ENCODE peak calls at places on chromosomes 12 and 14, in four cellular contexts. T is HEK293T, G is HepG2, H is GM12878. S is an unnamed sample.

GRCh38 chr12:107480836-107481608 is 204.6 kb upstream of the PWP1 start:
- DNase-seq in G (no peak), T (no peak), H (no peak), S (no peak)

GRCh38 chr12:99736760-99737159 is 89.2 kb downstream of the GARIN6 start:
- DNase-seq in H (no peak), T (no peak), G (no peak), S (no peak)

GRCh38 chr14:54722791-54723432 is 156.0 kb downstream of the SAMD4A start:
- DNase-seq in H (no peak), T (peak; percentile 37), G (peak; percentile 28), S (no peak)

GRCh38 chr14:85217412-85217811 is 312.5 kb upstream of the FLRT2 start:
- DNase-seq in T (no peak), G (no peak), H (no peak), S (no peak)

GRCh38 chr12:119714614-119715267 is 46.8 kb downstream of the PRKAB1 start:
- DNase-seq in G (no peak), H (no peak), T (no peak), S (no peak)

GRCh38 chr14:77529213-77529612 is 30.6 kb upstream of the ISM2 start:
- DNase-seq in G (no peak), T (no peak), H (no peak), S (no peak)

GRCh38 chr12:93699271-93700141 is 22.3 kb downstream of the CRADD start:
- DNase-seq in G (peak; percentile 71), H (no peak), T (no peak), S (no peak)

GRCh38 chr12:121989266-121989950 is 32.3 kb upstream of the BCL7A start:
- DNase-seq in H (no peak), T (peak; percentile 63), G (no peak), S (no peak)

GRCh38 chr12:106329231-106329985 is 26.9 kb downstream of the TCP11L2 start:
- DNase-seq in H (no peak), G (no peak), T (no peak), S (no peak)

GRCh38 chr12:59431266-59431665 is 164.6 kb upstream of the SLC16A7 start:
- DNase-seq in T (no peak), G (no peak), H (no peak), S (no peak)

GRCh38 chr12:124422570-124423523 is 128.0 kb downstream of the RFLNA start:
- DNase-seq in G (peak; percentile 58), H (no peak), T (no peak), S (peak; percentile 90)

GRCh38 chr14:45810152-45810872 is 557.3 kb upstream of the MIS18BP1 start:
- DNase-seq in T (peak; percentile 6), G (no peak), H (peak; percentile 21), S (no peak)

GRCh38 chr12:106300761-106301160 is 1.8 kb upstream of the TCP11L2 start:
- DNase-seq in T (no peak), G (peak; percentile 46), H (no peak), S (peak; percentile 35)

GRCh38 chr12:27969011-27969900 is 3.3 kb downstream of the PTHLH start:
- DNase-seq in G (no peak), H (no peak), T (peak; percentile 27), S (no peak)

GRCh38 chr12:26152507-26153102 is 27.8 kb upstream of the BHLHE41 start:
- DNase-seq in T (no peak), G (no peak), H (no peak), S (no peak)

GRCh38 chr12:946212-946611 is 3.3 kb downstream of the RAD52 start:
- DNase-seq in G (no peak), T (no peak), H (peak; percentile 15), S (no peak)

GRCh38 chr12:56258068-56258819 is at the start of gene ANKRD52:
- DNase-seq in G (peak; percentile 26), T (peak; percentile 91), H (no peak), S (peak; percentile 93)

GRCh38 chr12:56255671-56256070 is 2.5 kb downstream of the ANKRD52 start:
- DNase-seq in G (no peak), H (no peak), T (no peak), S (no peak)

GRCh38 chr12:56257071-56257470 is 1.1 kb downstream of the ANKRD52 start:
- DNase-seq in T (no peak), G (no peak), H (no peak), S (no peak)

GRCh38 chr12:56257491-56258067 is 605 bp downstream of the ANKRD52 start:
- DNase-seq in H (no peak), T (peak; percentile 75), G (peak; percentile 36), S (peak; percentile 60)

DNA sequence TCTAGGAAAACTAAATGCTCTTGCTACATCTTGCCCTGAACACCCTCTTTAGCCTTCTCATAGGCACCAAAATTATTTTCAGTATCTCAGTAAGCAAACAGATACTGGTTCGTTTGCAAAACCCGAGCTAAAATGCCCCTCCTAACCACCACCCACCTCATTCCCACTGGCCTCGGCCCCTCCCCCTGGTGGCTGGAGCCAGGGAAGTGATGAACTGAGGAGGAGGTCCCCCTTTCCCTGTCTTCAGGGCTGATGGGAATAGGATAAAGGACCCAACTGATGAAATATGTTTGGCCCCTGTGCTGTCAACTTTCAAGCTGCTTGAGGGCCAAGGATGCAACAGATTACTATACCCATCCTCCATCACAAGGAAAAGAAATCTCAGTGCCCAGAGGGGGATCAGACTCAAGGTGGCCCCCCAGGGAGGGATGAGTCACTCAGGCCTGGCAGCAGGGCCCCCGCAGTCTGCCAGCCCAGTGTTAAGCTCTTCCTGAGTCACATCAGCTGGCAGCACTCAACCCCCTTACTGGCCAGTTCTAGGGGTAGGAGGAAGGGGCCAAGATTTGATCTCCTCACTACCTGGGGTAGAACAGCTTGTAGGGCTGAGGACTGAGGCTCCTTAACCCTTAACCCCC is 1.7 kb downstream of the ANKRD52 start:
- DNase-seq in G (no peak), T (no peak), H (no peak), S (no peak)
- TF ChIP-seq FOXK2 in G (no peak), T (no peak), H (no peak), S (no peak)

DNA sequence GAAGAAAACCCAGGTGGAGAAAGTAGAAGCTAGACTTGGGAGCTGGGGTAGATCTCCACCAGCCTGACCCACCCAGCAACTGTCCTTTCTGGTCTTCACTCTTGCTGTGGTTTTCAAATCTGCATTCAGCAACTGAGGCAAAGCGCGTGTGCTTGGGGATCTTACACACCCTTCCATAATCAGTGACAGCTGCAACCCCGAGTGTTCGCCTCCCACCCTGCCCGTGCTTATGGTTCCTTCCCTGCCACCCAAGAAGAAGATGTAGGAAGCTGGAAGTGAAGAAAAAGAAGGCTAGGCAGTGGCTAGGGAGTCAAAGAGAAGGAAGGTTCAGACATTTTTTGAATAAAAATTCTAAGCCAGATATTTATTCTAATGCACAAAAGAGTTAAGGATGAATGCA is 162.6 kb upstream of the CCND2 start:
- DNase-seq in G (no peak), T (no peak), H (no peak), S (no peak)
- TF ChIP-seq FOXK2 in G (no peak), T (no peak), H (no peak), S (no peak)

GRCh38 chr14:99980299-99980698 is 84.9 kb upstream of the EVL start:
- DNase-seq in H (no peak), T (no peak), G (no peak), S (no peak)
- TF ChIP-seq FOXK2 in H (no peak), T (no peak), G (no peak), S (no peak)

DNA sequence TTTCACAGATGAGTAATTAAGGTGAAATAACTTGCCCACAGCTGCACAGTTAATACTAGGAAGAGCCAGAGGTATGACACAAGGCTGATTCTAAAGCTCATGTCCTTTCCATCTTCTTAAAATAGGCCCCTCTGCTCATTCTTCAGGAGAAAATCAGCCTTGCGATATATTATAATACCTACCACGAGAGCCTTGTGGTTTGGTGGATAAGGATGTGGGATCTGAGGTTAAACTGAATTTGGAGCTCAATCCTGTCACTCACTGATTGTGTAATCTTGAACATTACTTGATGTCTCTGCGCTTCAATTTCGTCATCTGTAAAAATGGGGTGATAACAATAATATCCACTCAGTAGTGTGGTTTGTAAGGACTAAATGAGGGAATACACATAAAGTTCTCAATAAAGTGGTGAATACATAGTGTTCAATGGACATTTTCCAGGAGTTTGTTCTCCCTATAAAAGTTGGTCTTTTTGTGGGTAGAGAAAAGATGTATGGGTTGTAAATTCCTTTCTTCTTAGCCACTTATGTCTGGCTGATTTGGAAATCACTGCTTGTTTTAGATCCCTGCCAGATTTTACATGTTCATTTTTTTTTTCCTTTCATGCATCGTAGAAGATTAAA is 25.1 kb upstream of the ATP2B1 start:
- DNase-seq in H (no peak), T (no peak), G (no peak), S (no peak)
- TF ChIP-seq FOXK2 in H (no peak), T (no peak), G (no peak), S (no peak)

DNA sequence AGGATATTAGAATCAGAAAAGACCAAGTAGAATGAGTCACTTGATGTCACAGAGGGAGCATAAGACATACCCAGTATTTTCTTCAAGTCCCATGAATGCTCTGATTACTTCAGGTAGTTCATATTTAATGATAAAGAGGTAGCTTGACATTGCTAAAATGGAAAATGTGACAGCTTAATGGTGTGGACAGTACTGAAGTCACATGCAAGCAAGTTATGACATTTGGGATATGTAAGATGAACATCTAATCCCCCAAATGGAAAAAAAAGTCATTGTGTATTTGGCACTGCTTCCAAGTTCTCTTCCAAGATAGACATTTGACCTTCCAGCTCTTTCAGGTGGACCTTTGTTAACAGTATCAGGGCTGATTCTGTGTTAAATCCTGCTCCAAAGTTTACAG is 45.9 kb downstream of the SLC38A4 start:
- DNase-seq in T (no peak), G (no peak), H (no peak), S (no peak)
- TF ChIP-seq FOXK2 in T (no peak), G (no peak), H (no peak), S (no peak)

DNA sequence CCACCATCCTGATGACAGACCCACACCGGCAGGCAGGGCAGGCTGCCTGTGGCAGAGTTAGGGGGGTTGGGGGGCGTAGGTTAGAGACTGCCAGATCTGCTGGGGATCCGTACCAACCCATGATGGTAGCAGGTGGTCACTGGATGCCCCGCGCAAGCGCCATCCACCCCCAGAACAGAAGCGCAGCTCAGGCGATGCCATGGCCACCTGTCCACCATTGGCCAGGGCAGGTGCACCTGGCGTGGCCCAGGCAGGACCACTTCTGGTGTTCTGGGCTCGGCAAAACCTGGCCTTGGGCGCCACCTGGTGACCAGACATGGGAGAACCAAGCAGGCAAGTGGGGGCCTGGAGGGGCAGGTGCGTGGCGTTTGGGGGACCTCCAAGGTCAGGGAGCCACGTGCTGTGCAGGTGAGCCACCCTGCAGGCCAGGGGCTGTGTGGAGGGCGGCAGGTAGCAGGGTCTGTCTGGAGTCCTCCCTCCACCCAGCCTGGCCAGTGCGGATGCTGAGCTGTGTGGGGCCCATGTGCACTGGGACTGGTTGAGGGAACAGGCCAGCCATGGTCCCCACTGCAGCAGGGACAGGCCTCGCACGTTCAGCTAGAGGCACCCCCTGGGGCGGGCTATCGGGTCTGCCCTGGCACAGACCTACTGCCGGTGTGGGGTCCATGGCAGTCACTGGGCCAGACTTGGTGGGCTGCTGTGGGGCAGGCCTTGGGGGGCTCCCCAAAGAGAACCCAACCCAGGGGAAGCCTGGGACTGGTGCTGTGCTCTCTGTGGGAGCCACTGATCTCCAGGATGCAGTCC is 15.6 kb downstream of the BAG5 start:
- DNase-seq in G (peak; percentile 44), T (peak; percentile 85), H (no peak), S (peak; percentile 71)
- TF ChIP-seq FOXK2 in G (no peak), T (no peak), H (no peak), S (no peak)

DNA sequence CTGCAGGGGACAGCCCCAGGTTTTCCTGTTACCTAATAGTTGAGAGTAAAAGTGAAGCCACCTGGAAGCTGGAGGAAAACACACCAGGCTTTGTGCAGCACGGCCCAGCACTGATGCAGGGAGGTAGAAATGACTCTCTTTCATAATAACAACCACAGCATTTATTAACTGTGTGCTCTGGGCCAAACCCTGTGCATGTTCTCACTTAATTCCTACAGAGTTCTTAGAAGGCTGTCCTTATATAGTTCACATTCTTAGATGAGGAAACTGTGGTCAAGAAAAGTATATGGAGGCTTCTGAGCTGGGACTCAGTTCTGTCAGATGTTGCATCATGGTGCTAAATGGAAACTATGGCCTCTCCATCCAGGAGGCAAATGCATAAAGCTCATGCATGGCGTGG is 100.0 kb downstream of the PAPOLA start:
- DNase-seq in G (no peak), T (no peak), H (no peak), S (no peak)
- TF ChIP-seq FOXK2 in G (no peak), T (no peak), H (no peak), S (no peak)